ENCODE peak calls at places on chromosome 3, in eight cellular contexts. G is AG09319, P is foreskin fibroblast, Z is Peyer's patch, S is BJ, M is neural crest cell, J is fibroblast of pulmonary artery, W is left ventricle myocardium inferior. D is an unnamed sample.

GRCh38 chr3:53259427-53260259 is 3.8 kb upstream of the TKT start:
- DNase-seq in S (no peak), M (no peak), J (no peak), Z (no peak), P (peak), W (peak), G (no peak), D (no peak)

GRCh38 chr3:134854285-134854684 is 59.2 kb downstream of the EPHB1 start:
- DNase-seq in Z (no peak), J (no peak), M (no peak), W (no peak), S (no peak), G (no peak), P (peak), D (no peak)

GRCh38 chr3:111548060-111548459 is 6.1 kb downstream of the CD96 start:
- DNase-seq in W (no peak), Z (no peak), J (peak), G (no peak), M (no peak), S (no peak), P (no peak), D (no peak)

GRCh38 chr3:16993227-16993626 is 108.5 kb downstream of the PLCL2 start:
- DNase-seq in P (peak), S (no peak), Z (no peak), W (no peak), J (peak), G (no peak), M (no peak), D (no peak)

GRCh38 chr3:112005091-112005672 is 6.5 kb downstream of the TAGLN3 start:
- DNase-seq in Z (no peak), S (no peak), M (no peak), G (no peak), J (no peak), P (peak), W (no peak), D (no peak)

GRCh38 chr3:12446298-12446697 is 38.0 kb upstream of the TSEN2 start:
- DNase-seq in M (no peak), G (no peak), W (no peak), S (no peak), Z (peak), P (no peak), J (no peak), D (no peak)

GRCh38 chr3:70247955-70248354 is 64.5 kb downstream of the MDFIC2 start:
- DNase-seq in M (no peak), P (no peak), W (no peak), Z (no peak), J (peak), S (no peak), G (no peak), D (no peak)

GRCh38 chr3:110625126-110625798 is 446.4 kb upstream of the NECTIN3 start:
- DNase-seq in Z (no peak), M (no peak), W (no peak), S (no peak), G (no peak), P (no peak), J (no peak), D (no peak)

GRCh38 chr3:95721938-95722337 is 1092.5 kb upstream of the EPHA6 start:
- DNase-seq in S (no peak), W (no peak), G (no peak), M (no peak), Z (no peak), J (no peak), P (no peak), D (no peak)

GRCh38 chr3:151109401-151109800 is 23.9 kb downstream of the MED12L start:
- DNase-seq in S (no peak), W (no peak), Z (no peak), P (no peak), M (no peak), J (no peak), G (no peak), D (no peak)

GRCh38 chr3:17038900-17039545 is 154.3 kb downstream of the PLCL2 start:
- DNase-seq in S (no peak), P (no peak), M (no peak), J (no peak), W (no peak), Z (no peak), G (no peak), D (no peak)

GRCh38 chr3:184645304-184645703 is 66.6 kb downstream of the MAGEF1 start:
- DNase-seq in J (peak), P (no peak), G (no peak), S (no peak), Z (no peak), W (no peak), M (no peak), D (no peak)

GRCh38 chr3:12656850-12657249 is 7.1 kb downstream of the RAF1 start:
- DNase-seq in W (no peak), S (no peak), G (no peak), Z (no peak), P (no peak), M (no peak), J (no peak), D (no peak)

DNA sequence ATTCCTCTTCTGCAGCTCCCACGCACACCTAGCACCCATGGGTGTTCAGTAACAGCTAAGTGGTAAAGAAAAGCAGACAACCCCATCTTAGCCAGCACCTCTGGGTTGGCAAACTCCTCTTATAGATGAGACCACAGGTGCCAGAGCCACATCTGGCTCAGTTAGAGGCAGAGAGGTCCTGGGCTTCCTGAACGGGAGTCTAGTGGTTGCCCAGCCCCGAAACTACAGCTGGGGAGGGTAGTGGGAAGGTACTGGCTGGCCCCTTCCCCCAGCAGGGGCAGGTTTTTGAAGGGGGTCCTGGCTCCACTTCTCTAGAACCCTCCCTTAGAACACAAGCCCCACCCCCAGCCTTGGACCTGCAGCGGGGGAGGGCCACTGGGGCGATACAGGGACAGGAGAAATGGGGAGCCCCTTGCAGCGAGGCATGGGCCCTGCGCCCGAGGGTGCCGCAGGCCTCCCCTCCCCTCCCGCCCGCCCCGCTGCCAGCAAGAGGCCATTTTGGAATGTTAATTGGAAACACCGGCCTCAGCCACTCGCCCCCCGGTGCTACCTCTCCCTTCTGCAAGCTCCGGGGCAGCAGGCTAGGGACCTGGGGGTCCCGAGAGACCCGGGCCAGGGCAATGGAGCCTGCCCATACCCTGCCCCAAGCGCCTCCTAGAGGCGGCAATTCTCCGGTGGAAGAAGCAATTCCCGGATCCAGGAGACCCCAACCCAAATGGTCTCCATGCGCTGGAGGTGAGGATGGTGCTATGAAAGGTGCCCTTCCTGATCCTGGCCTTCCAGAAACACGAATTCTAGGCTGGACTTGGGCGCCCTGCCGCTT is 1.5 kb downstream of the DUSP7 start:
- DNase-seq in J (no peak), P (peak), W (no peak), Z (peak), G (no peak), M (peak), S (no peak), D (no peak)
- TF ChIP-seq CTCF in J (peak), P (peak), W (peak), Z (no peak), G (peak), M (peak), S (peak), D (peak)

GRCh38 chr3:194287392-194287791 is 63.7 kb downstream of the CPN2 start:
- DNase-seq in G (no peak), Z (no peak), M (no peak), J (no peak), S (no peak), P (no peak), W (no peak), D (no peak)
- TF ChIP-seq CTCF in G (no peak), Z (no peak), M (peak), J (no peak), S (no peak), P (no peak), W (no peak), D (no peak)

GRCh38 chr3:186605561-186606545 is 7.0 kb upstream of the AHSG start:
- DNase-seq in P (no peak), G (no peak), Z (no peak), M (no peak), S (no peak), J (no peak), W (no peak), D (no peak)

GRCh38 chr3:186612065-186612464 is 795 bp upstream of the AHSG start:
- DNase-seq in J (no peak), M (no peak), Z (no peak), G (no peak), P (no peak), S (no peak), W (no peak), D (no peak)

GRCh38 chr3:186612721-186613636 is at the start of gene AHSG:
- DNase-seq in S (no peak), P (no peak), Z (no peak), M (no peak), J (no peak), G (no peak), W (no peak), D (no peak)

GRCh38 chr3:186608624-186609215 is 4.1 kb upstream of the AHSG start:
- DNase-seq in P (no peak), S (no peak), J (no peak), Z (no peak), M (no peak), G (no peak), W (no peak), D (no peak)

DNA sequence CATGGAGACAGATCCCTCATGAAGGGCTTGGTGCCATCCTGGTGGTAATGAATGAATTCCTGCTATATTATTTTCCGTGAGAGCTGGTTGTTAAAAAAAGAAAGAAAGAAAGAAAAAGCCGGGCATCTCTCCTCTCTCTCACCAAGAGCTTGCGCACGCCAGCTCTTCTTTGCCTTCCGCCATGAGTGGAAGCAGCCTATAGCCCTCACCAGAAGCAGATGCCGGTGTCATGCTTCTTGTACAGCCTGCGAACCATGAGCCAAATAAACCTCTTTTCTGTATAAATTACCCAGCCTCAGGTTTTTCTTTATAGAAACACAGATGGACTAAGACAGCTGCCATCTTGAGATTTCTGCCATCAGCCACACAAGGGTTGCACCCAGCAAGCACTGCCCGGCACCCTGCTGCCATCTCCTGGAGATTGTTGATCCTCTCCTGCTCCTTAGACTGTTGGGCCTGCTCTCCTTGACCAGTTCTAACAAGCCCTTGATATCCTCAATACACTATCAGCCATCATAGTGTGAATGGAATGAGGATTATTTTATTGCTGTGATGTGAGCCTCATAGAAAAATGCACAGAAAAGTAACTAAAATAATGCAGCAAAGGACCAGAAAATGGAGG is 3.5 kb upstream of the AHSG start:
- DNase-seq in Z (peak), M (no peak), G (no peak), S (no peak), W (no peak), J (peak), P (peak), D (no peak)
- TF ChIP-seq CTCF in Z (no peak), M (peak), G (peak), S (peak), W (peak), J (peak), P (no peak), D (no peak)

DNA sequence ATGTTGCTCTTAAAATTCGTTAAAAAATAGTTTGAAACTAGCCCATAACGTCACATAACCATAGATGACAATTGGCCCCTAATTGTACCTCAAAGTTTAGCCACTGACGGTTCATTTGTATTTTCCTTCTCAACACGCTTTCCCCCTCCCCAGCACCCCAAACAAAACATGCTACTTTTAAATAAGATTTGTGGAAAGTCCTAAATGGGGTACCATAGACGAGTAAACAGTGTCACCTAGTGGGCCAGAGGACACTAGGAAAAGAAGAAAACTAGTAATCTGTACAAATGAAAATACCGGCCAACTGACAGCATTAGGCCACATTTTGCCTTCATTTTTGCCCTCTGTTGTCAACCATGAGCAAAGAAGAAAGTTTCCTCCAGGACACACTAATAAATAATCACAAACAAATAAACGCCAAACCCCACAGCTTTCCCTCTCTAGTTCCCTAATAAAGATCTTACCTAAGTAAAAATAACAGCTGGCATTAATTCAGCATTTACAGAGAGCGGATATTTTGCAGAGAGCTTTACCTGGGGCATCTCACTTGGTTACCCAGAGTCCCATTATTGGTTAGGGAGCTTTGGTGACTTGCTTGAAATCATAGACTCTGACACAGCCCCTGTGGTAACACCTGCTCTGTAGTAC is 175.1 kb upstream of the ATP11B start:
- DNase-seq in P (no peak), M (peak), Z (no peak), W (no peak), J (peak), S (no peak), G (no peak), D (no peak)
- TF ChIP-seq CTCF in P (no peak), M (peak), Z (no peak), W (peak), J (peak), S (peak), G (no peak), D (no peak)

DNA sequence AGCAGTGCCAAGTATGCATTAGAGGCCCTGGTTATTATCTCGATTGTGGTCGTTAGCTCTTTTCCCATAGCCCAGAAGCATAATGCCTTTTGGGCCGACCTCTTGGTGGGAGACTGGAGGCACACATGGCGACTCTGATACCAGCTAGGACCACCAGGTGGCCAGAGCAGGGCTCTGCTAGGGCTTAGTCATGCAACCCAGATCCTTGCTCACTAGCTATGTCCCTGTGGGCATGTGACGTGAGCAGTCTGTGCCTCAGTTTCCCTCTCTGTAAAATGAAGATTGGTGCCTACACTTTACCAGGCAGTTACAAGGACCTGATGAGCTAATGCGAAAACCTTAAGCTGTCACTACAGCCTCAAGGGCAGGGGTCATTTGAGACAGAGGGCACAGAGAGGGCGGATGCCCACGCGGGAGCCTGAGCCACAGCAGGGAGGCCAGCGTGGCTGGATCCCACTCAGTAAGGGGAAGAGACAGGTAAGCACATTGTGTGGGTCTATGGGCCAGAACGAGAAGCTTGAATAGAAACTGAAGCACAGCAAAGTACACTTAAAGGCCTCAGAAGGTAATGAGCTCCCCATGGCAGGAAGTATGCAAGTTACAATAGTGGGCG is 8.8 kb downstream of the KLF15 start:
- DNase-seq in S (no peak), P (no peak), G (no peak), Z (no peak), M (no peak), J (peak), W (no peak), D (no peak)
- TF ChIP-seq CTCF in S (peak), P (peak), G (no peak), Z (no peak), M (peak), J (peak), W (no peak), D (no peak)

DNA sequence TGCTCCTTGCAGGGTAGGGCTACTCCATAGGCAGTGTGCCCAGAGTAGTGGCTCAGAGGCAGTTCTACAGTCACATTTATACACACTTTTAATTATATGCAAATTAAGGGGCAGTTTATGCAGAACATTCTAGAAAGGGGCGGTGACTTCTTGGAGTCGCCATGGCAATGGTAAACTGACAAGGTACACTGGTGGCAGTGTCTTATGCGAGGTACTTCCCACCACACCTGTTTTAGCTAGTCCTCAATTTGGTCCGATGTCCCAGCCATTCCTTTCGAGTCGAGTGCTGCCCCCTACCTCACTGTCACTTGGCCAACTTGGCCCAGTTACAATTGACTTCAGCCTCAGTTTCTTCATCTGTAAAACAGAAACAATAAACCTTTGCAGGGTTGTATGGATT is 3.8 kb upstream of the IRAK2 start:
- DNase-seq in G (no peak), W (no peak), S (no peak), J (no peak), Z (no peak), M (no peak), P (no peak), D (no peak)
- TF ChIP-seq CTCF in G (no peak), W (no peak), S (no peak), J (no peak), Z (no peak), M (no peak), P (no peak), D (no peak)

D was measured in CD14-positive monocyte.